ENCODE peak calls at places on chromosomes 4 and X, in seven cellular contexts. N, J, M, I, Q, R and B are unnamed samples.

GRCh38 chr4:17283832-17284231 is 228.1 kb downstream of the QDPR start:
- DNase-seq in J (no peak), I (no peak), N (no peak), R (no peak), Q (no peak), M (no peak), B (no peak)

GRCh38 chrX:109281478-109282275 is 200.2 kb downstream of the GUCY2F start:
- DNase-seq in I (peak), Q (no peak), M (no peak), J (no peak), N (no peak), R (no peak), B (no peak)

GRCh38 chrX:143296521-143296920 is 220.8 kb downstream of the SPANXN3 start:
- DNase-seq in Q (no peak), N (no peak), M (no peak), I (no peak), J (no peak), R (no peak), B (no peak)

GRCh38 chrX:24846551-24847170 is 152.9 kb downstream of the POLA1 start:
- DNase-seq in N (no peak), J (no peak), I (peak), M (peak), R (peak), Q (no peak), B (no peak)

GRCh38 chrX:65685112-65685511 is 17.7 kb downstream of the MSN start:
- DNase-seq in J (no peak), I (no peak), Q (no peak), M (no peak), N (no peak), R (no peak), B (no peak)

GRCh38 chr4:146318894-146319293 is 104.6 kb downstream of the REELD1 start:
- DNase-seq in R (no peak), J (no peak), M (no peak), I (no peak), N (no peak), Q (no peak), B (no peak)

GRCh38 chr4:6924361-6924779 is 14.7 kb downstream of the TBC1D14 start:
- DNase-seq in R (no peak), I (no peak), M (no peak), J (no peak), Q (no peak), N (no peak), B (no peak)

GRCh38 chr4:158850371-158850770 is 81.5 kb downstream of the FNIP2 start:
- DNase-seq in R (no peak), M (no peak), J (no peak), N (no peak), Q (no peak), I (no peak), B (no peak)

GRCh38 chr4:142009751-142010150 is 373.4 kb downstream of the IL15 start:
- DNase-seq in M (no peak), I (no peak), Q (no peak), R (no peak), J (no peak), N (no peak), B (no peak)

GRCh38 chr4:146245899-146246298 is 31.6 kb downstream of the REELD1 start:
- DNase-seq in I (peak), M (no peak), R (no peak), N (no peak), Q (no peak), J (no peak), B (peak)

GRCh38 chr4:92305878-92306520 is 2.2 kb downstream of the GRID2 start:
- DNase-seq in N (peak), R (no peak), Q (peak), J (no peak), M (no peak), I (no peak), B (no peak)

GRCh38 chr4:150419939-150420338 is 162.0 kb upstream of the MAB21L2 start:
- DNase-seq in N (no peak), I (no peak), J (no peak), M (no peak), Q (no peak), R (no peak), B (no peak)

GRCh38 chr4:158053086-158053485 is 119.7 kb downstream of the GASK1B start:
- DNase-seq in Q (no peak), R (no peak), J (no peak), N (no peak), M (no peak), I (peak), B (no peak)

GRCh38 chr4:184815046-184815877 is 10.5 kb downstream of the ACSL1 start:
- DNase-seq in Q (peak), I (peak), N (no peak), J (peak), R (peak), M (peak), B (peak)

GRCh38 chr4:993111-994029 is at the start of gene SLC26A1:
- DNase-seq in N (no peak), R (no peak), M (no peak), J (no peak), I (no peak), Q (no peak), B (no peak)

GRCh38 chrX:108178099-108178498 is 86.5 kb downstream of the ATG4A start:
- DNase-seq in R (no peak), N (no peak), M (no peak), Q (no peak), J (no peak), I (no peak), B (no peak)

DNA sequence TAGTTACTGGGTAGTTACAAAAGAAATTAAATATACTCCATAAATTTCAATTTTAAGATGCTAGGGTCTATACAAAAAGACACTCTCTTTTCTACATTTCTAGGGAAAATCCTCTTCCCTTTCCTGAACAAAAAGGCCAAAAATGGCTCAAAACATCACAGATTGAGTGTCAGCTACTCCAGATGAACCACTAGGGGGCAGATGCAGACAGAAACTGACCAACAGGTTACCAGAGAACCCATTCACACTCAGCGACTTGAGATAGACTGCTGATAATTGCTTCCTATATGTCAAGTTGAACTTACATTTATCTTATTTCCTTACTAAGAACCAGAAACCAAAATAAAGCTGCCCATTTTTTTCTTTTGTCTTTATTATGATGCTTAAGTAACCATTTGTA is 83.4 kb upstream of the MID1IP1 start:
- DNase-seq in J (peak), I (peak), M (peak), N (no peak), Q (peak), R (no peak), B (peak)
- TF ChIP-seq CTCF in J (peak), I (peak), M (peak), N (peak), Q (peak), R (no peak), B (peak)

GRCh38 chrX:103779156-103779555 is 2.5 kb downstream of the PLP1 start:
- DNase-seq in M (no peak), R (no peak), N (no peak), J (no peak), I (peak), Q (peak), B (no peak)

GRCh38 chrX:103773445-103773844 is 3.2 kb upstream of the PLP1 start:
- DNase-seq in M (no peak), Q (no peak), I (no peak), R (no peak), N (no peak), J (no peak), B (no peak)

GRCh38 chrX:103776586-103776985 is at the start of gene PLP1:
- DNase-seq in J (no peak), I (no peak), Q (no peak), N (no peak), R (no peak), M (no peak), B (no peak)

GRCh38 chrX:103774070-103774642 is 2.5 kb upstream of the PLP1 start:
- DNase-seq in M (peak), R (no peak), Q (peak), N (no peak), J (peak), I (peak), B (no peak)
- TF ChIP-seq CTCF in M (peak), R (peak), Q (peak), N (no peak), J (peak), I (peak), B (peak)

DNA sequence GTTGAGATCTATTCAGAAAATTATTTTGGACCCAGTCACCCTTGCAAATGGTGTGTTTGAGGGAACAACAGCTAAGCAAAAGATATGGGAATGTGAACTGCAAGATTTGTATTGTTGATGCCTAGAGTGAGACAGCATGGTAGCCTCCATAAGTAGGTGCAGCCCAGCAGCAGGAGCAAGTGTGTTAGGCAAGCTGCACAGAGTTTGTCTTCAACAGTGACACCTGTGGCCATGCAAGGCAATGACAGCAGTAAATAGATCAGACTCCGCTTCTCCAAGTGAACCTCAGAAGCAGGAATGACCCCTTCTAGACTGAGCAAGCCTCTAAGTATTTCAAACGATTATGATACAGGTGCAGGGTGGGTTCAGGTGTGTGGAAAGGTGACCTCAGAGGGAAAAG is 133.4 kb upstream of the MSX1 start:
- DNase-seq in M (no peak), Q (no peak), J (no peak), R (no peak), I (no peak), N (no peak), B (no peak)
- TF ChIP-seq CTCF in M (peak), Q (peak), J (no peak), R (no peak), I (peak), N (peak), B (peak)

DNA sequence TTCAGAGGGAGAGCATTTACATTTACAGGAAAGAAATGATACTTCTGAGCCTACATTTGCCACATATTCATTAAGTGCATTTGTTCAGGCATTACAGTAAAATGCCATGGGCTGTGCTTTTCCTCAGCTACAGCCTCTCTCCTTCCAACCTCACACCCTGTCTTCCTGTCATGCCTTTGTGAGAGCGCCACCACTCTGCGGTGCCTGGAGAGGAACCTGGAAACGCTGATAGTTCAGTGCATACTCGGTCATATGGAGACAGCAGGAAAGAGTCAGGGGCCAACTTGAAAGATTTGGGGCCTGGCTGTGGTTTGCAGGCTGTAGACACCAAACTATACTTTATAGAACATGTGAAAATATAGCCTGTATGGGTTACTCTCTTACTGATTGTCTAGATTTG is 40.5 kb downstream of the NFKB1 start:
- DNase-seq in Q (no peak), M (no peak), I (no peak), R (no peak), N (peak), J (no peak), B (peak)
- TF ChIP-seq CTCF in Q (no peak), M (no peak), I (no peak), R (no peak), N (no peak), J (no peak), B (no peak)

DNA sequence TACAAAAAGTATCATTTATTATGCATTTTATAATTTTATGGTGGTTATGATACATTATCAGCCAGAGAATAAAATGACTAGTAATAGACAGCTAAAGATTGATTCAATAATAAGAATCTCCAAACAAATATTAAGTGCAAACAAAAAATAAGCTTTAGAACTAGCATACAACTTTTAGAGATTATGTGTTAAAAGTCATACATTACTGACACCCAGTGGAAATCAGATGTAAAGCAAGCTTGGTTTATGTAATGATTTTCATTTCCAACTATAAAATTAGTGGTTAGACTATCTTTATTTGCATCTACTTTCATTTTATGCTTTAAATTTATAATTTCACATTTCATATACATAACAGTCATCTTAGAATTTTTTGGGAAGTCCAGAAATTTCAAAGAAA is 57.7 kb downstream of the IL13RA2 start:
- DNase-seq in R (no peak), I (peak), Q (peak), M (peak), J (peak), N (no peak), B (no peak)
- TF ChIP-seq CTCF in R (no peak), I (peak), Q (peak), M (peak), J (peak), N (no peak), B (no peak)

GRCh38 chr4:113423631-113424030 is 337.9 kb downstream of the CAMK2D start:
- DNase-seq in J (no peak), I (no peak), R (no peak), M (no peak), N (no peak), Q (no peak), B (no peak)
- TF ChIP-seq CTCF in J (no peak), I (no peak), R (no peak), M (no peak), N (no peak), Q (no peak), B (no peak)

GRCh38 chr4:129220254-129220653 is 124.3 kb downstream of the C4orf33 start:
- DNase-seq in Q (no peak), I (no peak), J (no peak), M (no peak), R (no peak), N (no peak), B (no peak)
- TF ChIP-seq CTCF in Q (peak), I (no peak), J (no peak), M (no peak), R (no peak), N (no peak), B (no peak)

DNA sequence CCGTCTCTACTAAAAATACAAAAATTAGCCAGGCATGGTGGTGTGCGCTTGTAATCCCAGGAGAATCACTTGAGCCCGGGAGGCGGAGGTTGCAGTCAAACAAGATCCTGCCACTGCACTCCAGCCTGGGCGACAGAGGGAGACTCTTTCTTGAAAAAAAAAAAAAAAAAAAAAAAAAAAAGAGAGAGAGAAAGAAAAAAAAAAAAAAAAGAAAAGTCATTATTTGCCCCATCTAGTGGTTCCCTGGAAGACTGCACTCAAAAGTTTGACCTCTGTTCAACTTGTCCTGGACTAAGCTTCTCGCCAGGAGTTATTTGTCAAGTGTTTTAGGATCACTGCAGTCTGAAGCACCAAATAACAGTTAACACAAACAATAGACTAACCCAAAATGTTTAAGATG is 45.3 kb upstream of the KCTD8 start:
- DNase-seq in N (no peak), I (peak), J (peak), Q (peak), R (no peak), M (peak), B (no peak)
- TF ChIP-seq CTCF in N (no peak), I (peak), J (peak), Q (peak), R (no peak), M (peak), B (no peak)